ENCODE peak calls at places on chromosomes 12 and 14, in eight cellular contexts. O is right atrium auricular region; M is heart right ventricle; U is left ventricle myocardium inferior; X is CD8-positive, alpha-beta memory T cell; V is A549; B is effector memory CD4-positive, alpha-beta T cell; Y is neuronal stem cell. T is an unnamed sample.

GRCh38 chr12:15928345-15928744 is 17.2 kb downstream of the DERA start:
- DNase-seq in V (no peak), U (no peak), Y (no peak), O (no peak), B (no peak), M (no peak), X (no peak), T (no peak)

GRCh38 chr14:69539631-69540410 is 34.9 kb downstream of the CCDC177 start:
- DNase-seq in M (no peak), O (peak; percentile 69), Y (no peak), U (no peak), X (no peak), B (no peak), V (no peak), T (no peak)

GRCh38 chr12:12582895-12583303 is 20.2 kb upstream of the DUSP16 start:
- DNase-seq in Y (no peak), U (no peak), M (no peak), O (no peak), B (no peak), V (peak; percentile 79), X (no peak), T (no peak)

GRCh38 chr14:51518681-51519080 is 133.0 kb upstream of the FRMD6 start:
- DNase-seq in V (no peak), B (no peak), O (no peak), M (no peak), X (no peak), Y (no peak), U (no peak), T (no peak)

GRCh38 chr12:93173178-93173957 is 204.4 kb upstream of the NUDT4 start:
- DNase-seq in X (no peak), B (no peak), V (no peak), Y (no peak), O (no peak), M (no peak), U (no peak), T (no peak)

GRCh38 chr12:96986883-96987523 is 79.9 kb downstream of the NEDD1 start:
- DNase-seq in X (no peak), M (no peak), U (no peak), B (no peak), V (peak; percentile 25), Y (peak; percentile 48), O (no peak), T (peak; percentile 27)

GRCh38 chr14:91961297-91962220 is 14.1 kb upstream of the FBLN5 start:
- DNase-seq in B (no peak), Y (no peak), U (no peak), M (no peak), X (no peak), O (no peak), V (no peak), T (no peak)

GRCh38 chr12:105504286-105504685 is 173.8 kb downstream of the C12orf75 start:
- DNase-seq in B (no peak), V (no peak), Y (no peak), X (no peak), M (no peak), O (no peak), U (no peak), T (no peak)

GRCh38 chr12:109727746-109728726 is 14.4 kb downstream of the FAM222A start:
- DNase-seq in M (no peak), U (no peak), X (peak; percentile 36), Y (no peak), O (no peak), B (no peak), V (no peak), T (no peak)

GRCh38 chr14:75443203-75443969 is 15.6 kb downstream of the JDP2 start:
- DNase-seq in V (no peak), Y (no peak), U (no peak), M (no peak), O (no peak), B (no peak), X (no peak), T (no peak)

GRCh38 chr12:55955800-55956508 is 9.9 kb downstream of the PMEL start:
- DNase-seq in O (no peak), U (no peak), Y (no peak), M (no peak), X (peak; percentile 65), V (peak; percentile 87), B (no peak), T (peak; percentile 88)

GRCh38 chr12:75455839-75456238 is 24.7 kb upstream of the GLIPR1 start:
- DNase-seq in U (no peak), M (no peak), O (no peak), Y (no peak), V (no peak), B (no peak), X (no peak), T (no peak)

GRCh38 chr12:83042441-83043215 is 355.9 kb downstream of the TMTC2 start:
- DNase-seq in O (no peak), X (no peak), V (no peak), U (no peak), M (no peak), Y (peak; percentile 73), B (no peak), T (no peak)

GRCh38 chr12:50537538-50537919 is 32.7 kb downstream of the DIP2B start:
- DNase-seq in M (no peak), U (no peak), Y (no peak), V (peak; percentile 30), O (no peak), B (no peak), X (no peak), T (peak; percentile 56)

GRCh38 chr14:85102591-85102990 is 427.4 kb upstream of the FLRT2 start:
- DNase-seq in B (no peak), V (no peak), O (no peak), X (no peak), M (no peak), Y (no peak), U (no peak), T (no peak)
- H3K4me1 ChIP-seq in B (no peaks in the 10 kb centered on the region), V (no peaks in the 10 kb centered on the region), O (no peaks in the 10 kb centered on the region), X (no peaks in the 10 kb centered on the region), M (no peaks in the 10 kb centered on the region), Y (no peaks in the 10 kb centered on the region), U (no peaks in the 10 kb centered on the region), T (no peaks in the 10 kb centered on the region)

GRCh38 chr14:54687750-54688119 is 120.8 kb downstream of the SAMD4A start:
- DNase-seq in U (peak; percentile 36), O (no peak), B (no peak), V (no peak), M (peak; percentile 40), Y (no peak), X (no peak), T (no peak)

GRCh38 chr14:54688229-54688628 is 121.3 kb downstream of the SAMD4A start:
- DNase-seq in U (no peak), Y (no peak), B (no peak), X (no peak), O (peak; percentile 51), V (no peak), M (no peak), T (no peak)

GRCh38 chr14:54686871-54687749 is 120.2 kb downstream of the SAMD4A start:
- DNase-seq in O (peak; percentile 74), M (peak; percentile 43), U (peak; percentile 26), X (no peak), B (no peak), V (no peak), Y (no peak), T (no peak)

GRCh38 chr14:54685286-54685845 is 118.4 kb downstream of the SAMD4A start:
- DNase-seq in O (no peak), X (no peak), B (no peak), M (no peak), Y (no peak), U (no peak), V (no peak), T (no peak)

GRCh38 chr14:54686219-54686870 is 119.4 kb downstream of the SAMD4A start:
- DNase-seq in O (peak; percentile 86), M (peak; percentile 82), Y (no peak), V (no peak), X (no peak), B (no peak), U (peak; percentile 27), T (no peak)
- H3K4me1 ChIP-seq in O (no peaks in the 10 kb centered on the region), M (peaks cover 78% of the 10 kb centered on the region), Y (peaks cover 9% of the 10 kb centered on the region), V (peaks cover 39% of the 10 kb centered on the region), X (no peaks in the 10 kb centered on the region), B (no peaks in the 10 kb centered on the region), U (peaks cover 99% of the 10 kb centered on the region), T (peaks cover 4% of the 10 kb centered on the region)

DNA sequence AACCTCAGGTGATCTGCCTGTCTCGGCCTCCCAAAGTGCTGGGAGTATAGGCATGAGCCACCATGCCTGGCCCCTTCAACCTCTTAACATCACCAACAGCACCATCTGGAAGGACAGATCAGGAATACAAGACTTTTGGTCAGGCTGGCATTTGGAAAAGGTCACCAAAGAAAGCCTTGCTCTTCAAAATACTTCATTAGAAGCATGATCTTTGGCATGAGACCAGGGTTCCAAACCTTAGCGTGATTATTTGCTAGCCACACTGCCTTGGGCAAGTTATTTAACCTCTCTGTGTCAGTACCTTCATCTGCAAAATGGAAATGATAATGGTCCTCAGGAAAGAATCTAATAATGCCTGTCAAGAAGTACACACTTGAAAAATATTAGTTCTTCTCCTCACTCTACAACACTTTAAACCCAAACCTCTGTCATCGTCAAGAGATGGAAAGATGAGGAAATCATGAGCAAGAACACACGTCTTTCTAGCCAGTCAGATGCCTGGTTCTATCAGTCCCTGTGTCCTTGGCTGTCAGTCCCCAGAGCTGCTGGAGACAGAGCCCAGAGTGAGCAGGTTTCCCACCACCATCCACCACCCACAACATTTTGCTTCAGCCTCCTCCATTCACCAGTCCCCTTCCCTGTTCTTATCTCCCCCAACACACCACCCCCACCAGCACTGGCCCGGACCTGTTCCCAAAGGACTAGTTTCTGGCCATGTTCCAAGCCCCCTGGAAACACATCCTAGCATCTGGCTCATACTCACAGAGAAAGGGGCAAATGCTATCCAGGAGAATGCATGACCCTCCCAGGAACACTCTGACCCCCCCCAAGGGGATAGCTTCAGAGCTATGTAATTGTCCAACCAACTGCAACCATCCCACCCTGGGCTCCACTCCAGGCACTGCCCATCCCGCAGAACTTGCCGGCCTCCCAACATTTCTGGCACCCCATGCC is 2.0 kb downstream of the ADCY6 start:
- DNase-seq in O (no peak), V (no peak), U (peak; percentile 61), B (no peak), X (no peak), M (peak; percentile 88), Y (no peak), T (no peak)
- H3K4me1 ChIP-seq in O (no peaks in the 10 kb centered on the region), V (peaks cover 23% of the 10 kb centered on the region), U (peaks cover 83% of the 10 kb centered on the region), B (peaks cover 11% of the 10 kb centered on the region), X (no peaks in the 10 kb centered on the region), M (peaks cover 61% of the 10 kb centered on the region), Y (peaks cover 16% of the 10 kb centered on the region), T (peaks cover 14% of the 10 kb centered on the region)

GRCh38 chr14:77249286-77249685 is 21.7 kb downstream of the NGB start:
- DNase-seq in O (no peak), U (no peak), Y (no peak), X (no peak), B (no peak), M (no peak), V (no peak), T (no peak)

GRCh38 chr14:77246784-77247183 is 24.2 kb downstream of the NGB start:
- DNase-seq in Y (no peak), X (no peak), O (no peak), B (no peak), M (no peak), U (no peak), V (no peak), T (no peak)

GRCh38 chr14:77250927-77251326 is 20.1 kb downstream of the NGB start:
- DNase-seq in U (no peak), V (no peak), X (no peak), O (no peak), Y (no peak), M (no peak), B (no peak), T (no peak)

GRCh38 chr14:77245820-77246219 is 25.2 kb downstream of the NGB start:
- DNase-seq in O (no peak), X (no peak), V (no peak), Y (no peak), U (no peak), B (no peak), M (no peak), T (no peak)

GRCh38 chr14:77248666-77249065 is 22.3 kb downstream of the NGB start:
- DNase-seq in B (no peak), O (no peak), U (no peak), V (no peak), M (no peak), X (no peak), Y (no peak), T (no peak)
- H3K4me1 ChIP-seq in B (no peaks in the 10 kb centered on the region), O (no peaks in the 10 kb centered on the region), U (no peaks in the 10 kb centered on the region), V (no peaks in the 10 kb centered on the region), M (no peaks in the 10 kb centered on the region), X (no peaks in the 10 kb centered on the region), Y (peaks cover under 1% of the 10 kb centered on the region), T (no peaks in the 10 kb centered on the region)